ENCODE peak calls at places on chromosomes 2 and 18, in six cellular contexts. P, D, B, L, J and K are unnamed samples.

GRCh38 chr2:232339121-232340081 is 39.1 kb upstream of the ALPP start:
- DNase-seq in D (no peak), B (no peak), L (no peak), J (peak), P (no peak), K (no peak)

GRCh38 chr2:23662941-23663729 is 263.8 kb downstream of the ATAD2B start:
- DNase-seq in J (peak), D (peak), L (no peak), B (no peak), P (no peak), K (no peak)

GRCh38 chr2:229048134-229048533 is 223.0 kb downstream of the PID1 start:
- DNase-seq in J (peak), P (no peak), B (no peak), D (no peak), L (no peak), K (no peak)

GRCh38 chr2:74379851-74380789 is at the start of gene DCTN1:
- DNase-seq in J (peak), P (peak), B (no peak), L (no peak), D (peak), K (peak)

GRCh38 chr2:239938651-239939486 is 86.3 kb downstream of the NDUFA10 start:
- DNase-seq in D (no peak), B (no peak), J (no peak), L (no peak), P (no peak), K (no peak)

GRCh38 chr2:178478442-178479274 is at the start of gene FKBP7:
- DNase-seq in J (peak), D (peak), P (peak), L (peak), B (peak), K (peak)

GRCh38 chr2:185335879-185336278 is 402.7 kb upstream of the FSIP2 start:
- DNase-seq in L (no peak), P (no peak), J (no peak), B (no peak), D (no peak), K (no peak)

GRCh38 chr2:179422037-179422643 is 157.5 kb upstream of the SESTD1 start:
- DNase-seq in D (peak), B (peak), L (no peak), P (peak), J (peak), K (peak)

GRCh38 chr2:100748673-100749072 is 71.3 kb upstream of the NPAS2 start:
- DNase-seq in P (no peak), L (no peak), B (no peak), J (no peak), D (no peak), K (no peak)

GRCh38 chr2:34831096-34831495 is 1232.0 kb upstream of the FAM98A start:
- DNase-seq in J (no peak), L (no peak), D (no peak), B (no peak), P (no peak), K (no peak)

GRCh38 chr2:169010633-169011460 is 20.3 kb downstream of the ABCB11 start:
- DNase-seq in P (no peak), D (peak), L (no peak), J (no peak), B (no peak), K (no peak)

GRCh38 chr2:157559061-157559460 is 69.6 kb downstream of the ACVR1C start:
- DNase-seq in P (peak), J (no peak), L (no peak), D (no peak), B (no peak), K (no peak)

GRCh38 chr2:105950521-105951389 is 206.0 kb downstream of the NCK2 start:
- DNase-seq in P (peak), L (no peak), D (no peak), J (peak), B (no peak), K (no peak)

GRCh38 chr2:71944183-71944550 is 203.5 kb downstream of the CYP26B1 start:
- DNase-seq in P (no peak), B (no peak), J (no peak), L (no peak), D (peak), K (no peak)

GRCh38 chr2:230124235-230124634 is 55.5 kb upstream of the SLC16A14 start:
- DNase-seq in P (no peak), D (no peak), B (no peak), J (no peak), L (no peak), K (no peak)

GRCh38 chr2:140893685-140894084 is 1237.1 kb downstream of the LRP1B start:
- DNase-seq in D (no peak), P (peak), B (no peak), J (no peak), L (no peak), K (peak)

GRCh38 chr18:79779021-79779699 is 18.6 kb upstream of the KCNG2 start:
- DNase-seq in B (no peak), L (no peak), J (no peak), P (no peak), D (no peak), K (no peak)

GRCh38 chr2:214265991-214266489 is 144.8 kb upstream of the VWC2L start:
- DNase-seq in J (no peak), B (no peak), P (peak), D (no peak), L (no peak), K (no peak)

GRCh38 chr2:53632714-53633113 is 134.9 kb upstream of the CHAC2 start:
- DNase-seq in P (peak), D (no peak), L (no peak), J (no peak), B (no peak), K (peak)

GRCh38 chr2:226915846-226916360 is 80.0 kb downstream of the RHBDD1 start:
- DNase-seq in D (no peak), P (peak), J (no peak), L (no peak), B (no peak), K (peak)

GRCh38 chr2:218860950-218861381 is 1.4 kb downstream of the WNT6 start:
- DNase-seq in P (peak), L (no peak), D (peak), J (peak), B (no peak), K (peak)

GRCh38 chr2:134705861-134706586 is 12.8 kb downstream of the TMEM163 start:
- DNase-seq in B (no peak), P (no peak), J (peak), D (no peak), L (no peak), K (no peak)

GRCh38 chr2:74778381-74779371 is 55.3 kb upstream of the HK2 start:
- DNase-seq in L (no peak), B (no peak), D (no peak), J (peak), P (no peak), K (no peak)

GRCh38 chr2:38535745-38536506 is 66.8 kb downstream of the HNRNPLL start:
- DNase-seq in B (peak), L (peak), J (peak), D (peak), P (peak), K (peak)

GRCh38 chr2:213288913-213289700 is 4.8 kb downstream of the SPAG16 start:
- DNase-seq in L (no peak), J (no peak), D (no peak), B (no peak), P (peak), K (peak)

GRCh38 chr2:79585701-79586428 is 73.0 kb downstream of the CTNNA2 start:
- DNase-seq in L (no peak), B (no peak), J (no peak), D (no peak), P (peak), K (no peak)

GRCh38 chr2:147051248-147051647 is 793.6 kb upstream of the ACVR2A start:
- DNase-seq in L (no peak), D (no peak), J (no peak), B (no peak), P (no peak), K (peak)

GRCh38 chr18:59060540-59060939 is 79.1 kb upstream of the SEC11C start:
- DNase-seq in J (no peak), L (no peak), D (no peak), B (no peak), P (no peak), K (no peak)

GRCh38 chr2:45260946-45261345 is 251.7 kb upstream of the SIX2 start:
- DNase-seq in D (no peak), L (no peak), J (no peak), B (no peak), P (no peak), K (no peak)

GRCh38 chr2:45257820-45258219 is 248.6 kb upstream of the SIX2 start:
- DNase-seq in L (no peak), P (no peak), D (no peak), J (peak), B (no peak), K (no peak)

GRCh38 chr2:45258251-45258775 is 249.1 kb upstream of the SIX2 start:
- DNase-seq in D (no peak), P (no peak), B (no peak), L (no peak), J (no peak), K (no peak)

GRCh38 chr2:45259547-45260160 is 250.4 kb upstream of the SIX2 start:
- DNase-seq in D (no peak), J (no peak), P (no peak), B (no peak), L (no peak), K (no peak)

GRCh38 chr2:45259144-45259543 is 249.9 kb upstream of the SIX2 start:
- DNase-seq in L (no peak), J (peak), D (no peak), B (no peak), P (peak), K (peak)
- H3K4me3 ChIP-seq in L (no peak), J (no peak), D (no peak), B (no peak), P (no peak), K (no peak)

GRCh38 chr2:216110620-216111019 is 1.5 kb downstream of the XRCC5 start:
- DNase-seq in J (no peak), L (no peak), B (no peak), P (no peak), D (no peak), K (no peak)
- TF ChIP-seq CTCF in J (no peak), L (no peak), B (no peak), P (no peak), D (no peak), K (no peak)

GRCh38 chr2:181394741-181395437 is 62.3 kb upstream of the ITGA4 start:
- DNase-seq in P (no peak), L (no peak), J (no peak), B (no peak), D (no peak), K (no peak)
- H3K4me3 ChIP-seq in P (no peak), L (no peak), J (no peak), B (no peak), D (no peak), K (no peak)

DNA sequence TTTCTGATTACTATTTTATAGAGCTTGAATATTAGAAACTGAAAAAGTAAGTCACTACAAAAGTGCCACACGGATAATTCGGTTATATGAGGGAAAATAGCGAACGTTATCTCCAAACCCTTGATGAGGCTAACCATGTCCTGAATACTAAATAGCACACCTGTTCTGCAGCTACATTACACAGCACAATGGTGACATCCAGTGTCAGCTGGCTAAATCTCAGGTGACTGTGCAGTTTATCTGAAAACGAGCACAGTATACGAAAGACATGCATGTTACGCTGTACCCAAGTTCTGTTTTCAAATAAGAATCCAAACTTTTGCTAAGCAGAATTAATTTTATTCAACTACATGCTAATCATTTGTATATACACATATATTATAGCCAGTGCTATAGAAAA is 9.0 kb downstream of the CCDC68 start:
- DNase-seq in J (no peak), D (no peak), P (no peak), B (no peak), L (no peak), K (no peak)
- TF ChIP-seq CTCF in J (peak), D (no peak), P (no peak), B (no peak), L (no peak), K (no peak)

DNA sequence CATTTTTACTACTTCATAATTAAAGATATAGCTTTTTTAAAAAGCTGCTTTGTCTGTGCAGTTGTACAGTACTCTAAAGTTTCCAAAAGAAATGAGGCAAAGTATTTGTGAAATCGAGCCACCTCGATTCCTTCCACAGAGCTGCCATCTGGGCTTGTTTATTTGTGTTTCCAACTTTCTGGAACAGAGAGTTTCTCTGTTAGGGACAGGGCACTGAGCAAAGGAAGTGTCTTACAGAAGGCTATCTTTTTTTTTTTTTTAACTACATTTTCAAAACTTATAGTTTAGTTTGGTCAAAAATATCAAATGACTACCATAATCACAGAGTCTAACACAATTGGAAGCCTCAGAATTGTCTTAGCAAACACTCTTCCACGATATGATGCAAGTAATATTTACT is 841 bp downstream of the RFTN2 start:
- DNase-seq in B (no peak), P (no peak), L (no peak), J (no peak), D (no peak), K (peak)
- H3K4me3 ChIP-seq in B (no peak), P (peak), L (no peak), J (peak), D (no peak), K (peak)

GRCh38 chr2:235501663-235502009 is 7.8 kb downstream of the AGAP1 start:
- DNase-seq in J (no peak), P (no peak), D (no peak), L (no peak), B (peak), K (no peak)

GRCh38 chr2:235505210-235505741 is 11.4 kb downstream of the AGAP1 start:
- DNase-seq in B (no peak), L (no peak), J (peak), P (no peak), D (no peak), K (no peak)

GRCh38 chr2:235506997-235507615 is 13.3 kb downstream of the AGAP1 start:
- DNase-seq in J (no peak), P (no peak), D (no peak), B (no peak), L (no peak), K (no peak)

GRCh38 chr2:235506291-235506996 is 12.6 kb downstream of the AGAP1 start:
- DNase-seq in B (no peak), J (no peak), P (no peak), D (no peak), L (no peak), K (no peak)

GRCh38 chr2:235504459-235505200 is 10.8 kb downstream of the AGAP1 start:
- DNase-seq in D (no peak), J (no peak), L (no peak), B (no peak), P (no peak), K (no peak)
- TF ChIP-seq CTCF in D (no peak), J (no peak), L (no peak), B (no peak), P (peak), K (no peak)

DNA sequence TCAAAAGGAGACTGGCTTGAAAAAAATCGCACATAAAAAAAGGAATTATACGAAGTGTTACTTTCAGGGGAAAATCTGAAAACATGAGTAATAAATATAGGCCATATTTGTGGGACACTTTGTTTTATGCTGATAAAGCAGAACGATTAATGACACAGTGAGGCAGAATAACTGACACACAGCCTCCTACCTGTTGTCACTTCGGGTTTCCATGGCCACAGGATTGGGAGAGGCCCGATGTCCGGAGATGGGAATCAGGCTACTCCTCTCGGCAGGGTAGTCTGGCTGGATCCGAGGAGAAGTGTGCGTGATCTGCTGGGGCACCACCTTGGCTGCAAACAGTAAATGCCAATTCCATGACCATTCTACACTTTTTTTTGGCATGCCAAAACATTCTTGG is 31.7 kb downstream of the SAP130 start:
- DNase-seq in J (no peak), L (no peak), P (no peak), D (no peak), B (no peak), K (no peak)
- H3K4me3 ChIP-seq in J (no peak), L (no peak), P (no peak), D (no peak), B (no peak), K (no peak)